ENCODE peak calls at places on chromosomes 7 and 10, in nine cellular contexts. K is erythroblast, I is endothelial cell of umbilical vein, S is gastrocnemius medialis, Y is uterus, X is ovary, U is body of pancreas, Z is GM12878, C is tibial nerve. V is an unnamed sample.

GRCh38 chr10:112792487-112793196 is 157.4 kb upstream of the TCF7L2 start:
- DNase-seq in S (peak), X (no peak), U (no peak), I (no peak), Y (peak), C (no peak), K (no peak), Z (no peak), V (no peak)

GRCh38 chr10:101261702-101262101 is 32.4 kb upstream of the LBX1 start:
- DNase-seq in S (no peak), C (no peak), K (no peak), X (no peak), Y (no peak), U (no peak), Z (no peak), I (no peak), V (no peak)

GRCh38 chr10:67256984-67257383 is 331.1 kb downstream of the LRRTM3 start:
- DNase-seq in C (no peak), X (no peak), I (peak), U (no peak), K (no peak), Y (no peak), Z (no peak), S (no peak), V (no peak)

GRCh38 chr7:12066561-12066960 is 144.5 kb upstream of the TMEM106B start:
- DNase-seq in I (no peak), Z (no peak), U (no peak), S (no peak), C (no peak), Y (no peak), K (peak), X (no peak), V (no peak)

GRCh38 chr7:117771756-117772155 is 101.5 kb downstream of the CTTNBP2 start:
- DNase-seq in K (no peak), Z (no peak), S (no peak), C (no peak), I (no peak), X (no peak), Y (no peak), U (no peak), V (no peak)

GRCh38 chr10:117537436-117537903 is 5.1 kb upstream of the EMX2 start:
- DNase-seq in K (peak), C (no peak), X (peak), U (no peak), I (no peak), S (no peak), Y (peak), Z (no peak), V (peak)

GRCh38 chr7:80847895-80848294 is 71.0 kb downstream of the SEMA3C start:
- DNase-seq in U (no peak), I (no peak), K (no peak), Y (no peak), S (no peak), X (no peak), C (no peak), Z (no peak), V (no peak)

GRCh38 chr7:30740417-30741181 is 11.3 kb upstream of the INMT start:
- DNase-seq in X (peak), S (peak), K (peak), U (peak), C (peak), Y (peak), I (peak), Z (no peak), V (peak)

GRCh38 chr10:70343312-70343711 is 39.1 kb downstream of the LRRC20 start:
- DNase-seq in X (no peak), Z (no peak), I (no peak), Y (no peak), C (no peak), S (peak), U (no peak), K (no peak), V (no peak)

GRCh38 chr10:118041316-118041715 is 5.4 kb downstream of the RAB11FIP2 start:
- DNase-seq in I (peak), Z (no peak), K (no peak), Y (no peak), C (no peak), U (no peak), X (no peak), S (no peak), V (no peak)

GRCh38 chr7:2566890-2567662 is 8.3 kb downstream of the IQCE start:
- DNase-seq in U (no peak), K (no peak), X (no peak), S (no peak), Y (no peak), I (no peak), Z (peak), C (no peak), V (peak)

GRCh38 chr7:151553356-151553755 is 33.7 kb upstream of the RHEB start:
- DNase-seq in U (no peak), S (no peak), Z (no peak), C (no peak), Y (no peak), K (no peak), I (no peak), X (no peak), V (no peak)

GRCh38 chr10:71978988-71979691 is 14.9 kb downstream of the CHST3 start:
- DNase-seq in Z (no peak), S (no peak), K (no peak), I (no peak), X (peak), Y (no peak), U (no peak), C (no peak), V (no peak)

GRCh38 chr10:34729619-34730018 is 85.5 kb downstream of the PARD3 start:
- DNase-seq in Z (no peak), Y (no peak), X (no peak), I (no peak), S (no peak), K (no peak), C (no peak), U (no peak), V (no peak)

GRCh38 chr10:44476421-44476820 is 91.5 kb upstream of the CXCL12 start:
- DNase-seq in Z (no peak), I (no peak), U (no peak), X (no peak), Y (no peak), K (no peak), S (no peak), C (no peak), V (no peak)

GRCh38 chr7:1302936-1303335 is 70.3 kb downstream of the UNCX start:
- DNase-seq in K (no peak), Z (no peak), Y (no peak), X (no peak), U (no peak), C (no peak), I (no peak), S (no peak), V (no peak)

GRCh38 chr7:75639893-75640600 is 98.7 kb downstream of the HIP1 start:
- DNase-seq in I (no peak), X (no peak), Z (no peak), Y (no peak), K (no peak), C (no peak), U (no peak), S (no peak), V (no peak)

GRCh38 chr7:75642810-75643486 is 95.8 kb downstream of the HIP1 start:
- DNase-seq in U (peak), Y (no peak), I (peak), Z (peak), S (no peak), K (peak), X (no peak), C (no peak), V (peak)

GRCh38 chr7:75638607-75639070 is 100.1 kb downstream of the HIP1 start:
- DNase-seq in S (no peak), Z (no peak), K (no peak), X (peak), I (peak), U (peak), C (peak), Y (peak), V (no peak)

GRCh38 chr7:75637854-75638606 is 100.7 kb downstream of the HIP1 start:
- DNase-seq in I (no peak), S (no peak), Z (no peak), K (no peak), X (no peak), C (no peak), Y (no peak), U (peak), V (no peak)

GRCh38 chr7:75639071-75639892 is 99.5 kb downstream of the HIP1 start:
- DNase-seq in C (peak), X (peak), Z (no peak), U (peak), Y (peak), I (peak), K (no peak), S (no peak), V (peak)
- TF ChIP-seq POLR2A in C (no peak), X (peak), Z (peak), U (no peak), Y (no peak), I (peak), K (no peak), S (no peak), V (no peak)

GRCh38 chr10:104327745-104328635 is 10.3 kb downstream of the ITPRIP start:
- DNase-seq in K (no peak), Y (no peak), S (no peak), Z (no peak), C (peak), U (peak), I (peak), X (peak), V (no peak)
- TF ChIP-seq POLR2A in K (no peak), Y (no peak), S (no peak), Z (no peak), C (peak), U (no peak), I (peak), X (no peak), V (no peak)

DNA sequence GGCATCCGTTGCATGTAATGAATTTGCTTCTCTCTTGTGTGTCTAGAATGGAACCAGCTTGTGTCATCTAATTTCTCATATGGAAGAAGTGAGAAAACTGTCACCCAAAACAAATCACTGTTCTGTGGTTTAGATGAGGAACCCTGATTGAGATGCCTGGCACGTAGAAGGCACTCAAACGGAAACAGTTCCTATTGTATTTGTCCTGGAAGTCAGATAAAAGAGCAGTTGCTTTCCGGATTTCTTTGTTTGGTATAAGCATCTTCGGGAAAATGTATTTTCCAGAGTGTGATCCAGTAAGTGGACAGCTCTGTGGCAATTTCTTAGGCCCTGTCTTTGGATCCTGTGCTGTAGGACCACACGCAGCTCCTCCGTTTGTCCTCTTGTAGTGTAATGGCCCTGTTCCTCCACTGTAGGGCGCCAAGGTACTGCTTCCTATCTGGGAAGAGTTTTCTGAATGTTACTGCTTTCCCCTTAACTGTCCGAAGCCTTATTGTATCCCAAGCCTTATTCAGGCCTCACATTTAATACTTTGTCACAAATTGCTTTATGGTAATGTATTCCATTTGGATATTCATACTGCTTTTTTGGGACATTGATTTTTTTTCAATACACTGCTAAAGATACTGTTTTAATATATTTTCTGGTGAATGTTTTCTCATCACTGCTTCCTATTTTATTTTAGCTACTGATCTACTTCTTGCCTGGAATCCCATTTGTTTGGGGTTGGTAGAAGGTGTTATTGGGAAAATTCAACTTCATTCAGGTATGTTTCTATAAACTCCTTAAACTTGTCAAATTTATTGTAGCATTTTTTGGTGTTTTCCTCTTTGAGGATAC is 24.8 kb downstream of the INPP5F start:
- DNase-seq in S (peak), Z (peak), I (peak), K (peak), X (peak), U (peak), C (peak), Y (peak), V (no peak)
- TF ChIP-seq POLR2A in S (no peak), Z (no peak), I (no peak), K (no peak), X (no peak), U (no peak), C (no peak), Y (no peak), V (no peak)

GRCh38 chr10:94546058-94546595 is 539 bp downstream of the HELLS start:
- DNase-seq in Z (no peak), I (peak), Y (no peak), S (no peak), U (no peak), C (no peak), X (no peak), K (no peak), V (peak)

GRCh38 chr10:94549221-94549620 is 3.6 kb downstream of the HELLS start:
- DNase-seq in X (no peak), U (no peak), Z (no peak), C (no peak), K (no peak), Y (no peak), I (peak), S (no peak), V (no peak)

GRCh38 chr10:94546616-94547175 is 1.1 kb downstream of the HELLS start:
- DNase-seq in Y (no peak), C (no peak), K (peak), Z (peak), X (no peak), U (no peak), I (peak), S (no peak), V (no peak)

DNA sequence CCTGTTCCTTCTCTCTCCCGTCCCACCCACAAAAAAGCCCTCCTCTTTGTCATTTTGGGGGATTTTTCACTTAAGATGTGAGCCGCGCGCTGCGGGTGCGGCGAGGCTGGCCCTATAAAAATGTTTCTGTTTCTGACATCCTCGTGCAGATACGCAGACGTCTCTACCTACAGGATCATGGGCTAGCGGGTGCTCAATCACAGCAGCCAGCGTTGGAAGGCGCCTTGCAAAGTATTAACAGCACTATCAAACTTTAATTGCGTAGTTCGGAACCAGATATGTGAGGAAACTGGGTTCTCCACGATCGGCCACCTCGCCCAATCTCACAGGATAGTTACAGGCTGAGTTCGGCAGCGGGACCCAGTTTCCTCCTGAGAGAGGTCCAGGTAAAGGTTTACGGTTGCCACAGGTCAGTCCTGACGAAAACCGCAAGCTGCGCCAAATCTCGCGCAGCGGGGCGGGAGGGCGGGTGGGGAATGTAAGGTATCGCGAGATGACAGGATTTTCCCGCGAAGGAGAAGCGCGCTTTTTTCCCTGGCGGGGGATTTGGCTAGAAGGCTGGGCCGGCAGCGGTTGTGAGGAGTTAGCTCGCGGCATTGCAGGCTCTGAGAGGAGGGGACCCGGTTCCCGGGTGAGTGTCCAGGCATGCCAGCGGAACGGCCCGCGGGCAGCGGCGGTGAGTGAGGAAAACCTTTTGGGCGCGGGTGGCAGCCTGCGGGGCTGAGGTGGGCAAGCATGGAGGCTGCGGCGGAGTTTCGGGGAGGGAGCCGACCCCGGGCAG is at the start of gene HELLS:
- DNase-seq in C (peak), K (peak), X (peak), Z (peak), U (peak), Y (peak), I (peak), S (peak), V (peak)
- TF ChIP-seq POLR2A in C (no peak), K (peak), X (no peak), Z (peak), U (no peak), Y (no peak), I (no peak), S (no peak), V (peak)

GRCh38 chr10:27252267-27253000 is 11.8 kb upstream of the ACBD5 start:
- DNase-seq in U (peak), K (peak), X (peak), C (no peak), I (peak), S (peak), Z (peak), Y (peak), V (peak)
- TF ChIP-seq POLR2A in U (peak), K (peak), X (no peak), C (no peak), I (peak), S (no peak), Z (peak), Y (no peak), V (peak)

DNA sequence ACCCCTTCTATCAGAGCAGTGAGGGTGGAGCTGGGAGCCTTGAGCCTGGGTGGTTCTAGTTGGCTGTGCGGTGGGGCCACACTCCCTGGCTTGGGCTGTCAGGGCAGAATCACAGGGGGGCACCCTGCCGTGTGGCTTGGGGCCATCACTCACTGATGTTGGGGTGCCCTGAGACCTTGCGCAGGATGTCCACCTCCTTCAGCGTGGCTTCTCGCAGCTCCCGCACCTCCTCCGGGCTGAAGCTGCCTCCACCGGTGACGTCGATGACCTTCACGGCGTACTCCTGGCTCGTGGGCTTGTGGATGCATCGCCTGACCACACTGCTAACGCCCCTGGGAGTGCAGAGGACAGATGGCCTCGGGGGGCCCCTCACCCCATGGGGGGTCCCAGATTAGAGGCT is 5.3 kb downstream of the PHKG1 start:
- DNase-seq in I (no peak), Y (no peak), Z (no peak), S (peak), X (no peak), U (no peak), K (no peak), C (no peak), V (no peak)
- TF ChIP-seq POLR2A in I (no peak), Y (no peak), Z (no peak), S (no peak), X (no peak), U (no peak), K (no peak), C (no peak), V (no peak)

GRCh38 chr10:95288273-95288672 is 2.5 kb downstream of the PDLIM1 start:
- DNase-seq in X (no peak), C (no peak), S (no peak), Z (no peak), I (no peak), K (no peak), Y (no peak), U (no peak), V (no peak)
- TF ChIP-seq POLR2A in X (no peak), C (no peak), S (no peak), Z (no peak), I (no peak), K (no peak), Y (no peak), U (no peak), V (no peak)